ENCODE peak calls at places on chromosomes 4 and X, in four cellular contexts. One of them, this sample, is unnamed.

GRCh38 chrX:123648028-123648810 is 84.6 kb downstream of the THOC2 start:
- DNase-seq in fibroblast of pulmonary artery: peak; percentile 63
- DNase-seq in stimulated activated CD4-positive, alpha-beta T cell treated with anti-CD3 and anti-CD28 coated beads, Interleukin-12 subunit alpha, Interleukin-12 subunit beta, amount 100 ng/mL, for 24 hours: no peak
- DNase-seq in GM06990: no peak
- DNase-seq in this sample: no peak

GRCh38 chr4:87121332-87122065 is 98.9 kb downstream of the KLHL8 start:
- DNase-seq in fibroblast of pulmonary artery: no peak
- DNase-seq in stimulated activated CD4-positive, alpha-beta T cell treated with anti-CD3 and anti-CD28 coated beads, Interleukin-12 subunit alpha, Interleukin-12 subunit beta, amount 100 ng/mL, for 24 hours: no peak
- DNase-seq in GM06990: no peak
- DNase-seq in this sample: no peak

GRCh38 chr4:183350317-183351071 is 28.3 kb upstream of the CLDN24 start:
- DNase-seq in fibroblast of pulmonary artery: no peak
- DNase-seq in stimulated activated CD4-positive, alpha-beta T cell treated with anti-CD3 and anti-CD28 coated beads, Interleukin-12 subunit alpha, Interleukin-12 subunit beta, amount 100 ng/mL, for 24 hours: no peak
- DNase-seq in GM06990: no peak
- DNase-seq in this sample: no peak

GRCh38 chr4:86594559-86595425 is 677 bp downstream of the PTPN13 start:
- DNase-seq in fibroblast of pulmonary artery: peak; percentile 75
- DNase-seq in stimulated activated CD4-positive, alpha-beta T cell treated with anti-CD3 and anti-CD28 coated beads, Interleukin-12 subunit alpha, Interleukin-12 subunit beta, amount 100 ng/mL, for 24 hours: no peak
- DNase-seq in GM06990: peak; percentile 41
- DNase-seq in this sample: peak; percentile 38

GRCh38 chr4:4470208-4470607 is 71.6 kb downstream of the STX18 start:
- DNase-seq in fibroblast of pulmonary artery: peak; percentile 35
- DNase-seq in stimulated activated CD4-positive, alpha-beta T cell treated with anti-CD3 and anti-CD28 coated beads, Interleukin-12 subunit alpha, Interleukin-12 subunit beta, amount 100 ng/mL, for 24 hours: no peak
- DNase-seq in GM06990: no peak
- DNase-seq in this sample: no peak

GRCh38 chrX:18833071-18833731 is 125.8 kb downstream of the PPEF1 start:
- DNase-seq in fibroblast of pulmonary artery: peak; percentile 1
- DNase-seq in stimulated activated CD4-positive, alpha-beta T cell treated with anti-CD3 and anti-CD28 coated beads, Interleukin-12 subunit alpha, Interleukin-12 subunit beta, amount 100 ng/mL, for 24 hours: no peak
- DNase-seq in GM06990: no peak
- DNase-seq in this sample: no peak

GRCh38 chr4:23970193-23970850 is 80.5 kb upstream of the PPARGC1A start:
- DNase-seq in fibroblast of pulmonary artery: no peak
- DNase-seq in stimulated activated CD4-positive, alpha-beta T cell treated with anti-CD3 and anti-CD28 coated beads, Interleukin-12 subunit alpha, Interleukin-12 subunit beta, amount 100 ng/mL, for 24 hours: no peak
- DNase-seq in GM06990: no peak
- DNase-seq in this sample: no peak

GRCh38 chr4:57405359-57405758 is 295.2 kb upstream of the IGFBP7 start:
- DNase-seq in fibroblast of pulmonary artery: peak; percentile 3
- DNase-seq in stimulated activated CD4-positive, alpha-beta T cell treated with anti-CD3 and anti-CD28 coated beads, Interleukin-12 subunit alpha, Interleukin-12 subunit beta, amount 100 ng/mL, for 24 hours: no peak
- DNase-seq in GM06990: no peak
- DNase-seq in this sample: no peak

GRCh38 chr4:118941149-118941548 is 52.5 kb downstream of the SYNPO2 start:
- DNase-seq in fibroblast of pulmonary artery: peak; percentile 71
- DNase-seq in stimulated activated CD4-positive, alpha-beta T cell treated with anti-CD3 and anti-CD28 coated beads, Interleukin-12 subunit alpha, Interleukin-12 subunit beta, amount 100 ng/mL, for 24 hours: no peak
- DNase-seq in GM06990: no peak
- DNase-seq in this sample: no peak

GRCh38 chr4:41256740-41257256 is at the start of gene UCHL1:
- DNase-seq in fibroblast of pulmonary artery: peak; percentile 85
- DNase-seq in stimulated activated CD4-positive, alpha-beta T cell treated with anti-CD3 and anti-CD28 coated beads, Interleukin-12 subunit alpha, Interleukin-12 subunit beta, amount 100 ng/mL, for 24 hours: no peak
- DNase-seq in GM06990: peak; percentile 88
- DNase-seq in this sample: peak; percentile 30

GRCh38 chrX:17082831-17083230 is 136.4 kb downstream of the REPS2 start:
- DNase-seq in fibroblast of pulmonary artery: no peak
- DNase-seq in stimulated activated CD4-positive, alpha-beta T cell treated with anti-CD3 and anti-CD28 coated beads, Interleukin-12 subunit alpha, Interleukin-12 subunit beta, amount 100 ng/mL, for 24 hours: no peak
- DNase-seq in GM06990: no peak
- DNase-seq in this sample: no peak

GRCh38 chr4:108350332-108350731 is 181.6 kb upstream of the LEF1 start:
- DNase-seq in fibroblast of pulmonary artery: no peak
- DNase-seq in stimulated activated CD4-positive, alpha-beta T cell treated with anti-CD3 and anti-CD28 coated beads, Interleukin-12 subunit alpha, Interleukin-12 subunit beta, amount 100 ng/mL, for 24 hours: no peak
- DNase-seq in GM06990: no peak
- DNase-seq in this sample: no peak

GRCh38 chrX:334331-334891 is 15.8 kb upstream of the GTPBP6 start:
- DNase-seq in fibroblast of pulmonary artery: no peak
- DNase-seq in stimulated activated CD4-positive, alpha-beta T cell treated with anti-CD3 and anti-CD28 coated beads, Interleukin-12 subunit alpha, Interleukin-12 subunit beta, amount 100 ng/mL, for 24 hours: no peak
- DNase-seq in GM06990: no peak
- DNase-seq in this sample: no peak